ENCODE peak calls at places on chromosomes 13 and 19, in nine cellular contexts. K, M, P, G, V, J, B, A and Z are unnamed samples.

GRCh38 chr19:50705422-50706019 is 14.1 kb downstream of the SHANK1 start:
- DNase-seq in K (peak; percentile 61), M (peak; percentile 56), P (peak; percentile 87), G (peak; percentile 75), V (peak; percentile 88), J (peak; percentile 67), B (peak; percentile 19), A (peak; percentile 88), Z (peak; percentile 86)

GRCh38 chr19:19531951-19532805 is 3.5 kb downstream of the YJEFN3 start:
- DNase-seq in K (peak; percentile 88), M (no peak), P (peak; percentile 86), G (peak; percentile 88), V (peak; percentile 94), J (peak; percentile 76), B (peak; percentile 66), A (peak; percentile 86), Z (peak; percentile 81)

GRCh38 chr13:47803131-47803530 is 197.9 kb downstream of the SUCLA2 start:
- DNase-seq in K (no peak), M (no peak), P (no peak), G (no peak), V (no peak), J (no peak), B (no peak), A (no peak), Z (no peak)

GRCh38 chr19:19321143-19321577 is 531 bp downstream of the MAU2 start:
- DNase-seq in K (peak; percentile 41), M (no peak), P (peak; percentile 68), G (peak; percentile 71), V (peak; percentile 73), J (peak; percentile 44), B (peak; percentile 12), A (peak; percentile 58), Z (peak; percentile 29)

GRCh38 chr13:50410921-50411712 is 395.9 kb downstream of the KCNRG start:
- DNase-seq in K (peak; percentile 73), M (peak; percentile 69), P (no peak), G (no peak), V (no peak), J (no peak), B (no peak), A (peak; percentile 92), Z (peak; percentile 82)

GRCh38 chr13:111111376-111111937 is 3.7 kb upstream of the ARHGEF7 start:
- DNase-seq in K (no peak), M (no peak), P (no peak), G (no peak), V (no peak), J (no peak), B (no peak), A (no peak), Z (no peak)

GRCh38 chr13:76879211-76879875 is 6.9 kb downstream of the KCTD12 start:
- DNase-seq in K (peak; percentile 33), M (no peak), P (peak; percentile 34), G (no peak), V (no peak), J (no peak), B (peak; percentile 54), A (peak; percentile 94), Z (peak; percentile 65)

GRCh38 chr13:33289966-33290365 is 4.4 kb upstream of the STARD13 start:
- DNase-seq in K (no peak), M (no peak), P (no peak), G (no peak), V (no peak), J (no peak), B (no peak), A (no peak), Z (no peak)

GRCh38 chr13:47945738-47946137 is 55.3 kb downstream of the SUCLA2 start:
- DNase-seq in K (peak; percentile 26), M (no peak), P (no peak), G (no peak), V (no peak), J (no peak), B (no peak), A (peak; percentile 45), Z (no peak)

GRCh38 chr13:28805193-28805819 is 14.8 kb upstream of the MTUS2 start:
- DNase-seq in K (peak; percentile 26), M (no peak), P (peak; percentile 35), G (peak; percentile 52), V (peak; percentile 83), J (peak; percentile 35), B (peak; percentile 26), A (peak; percentile 25), Z (peak; percentile 41)

GRCh38 chr19:45901912-45902650 is at the start of gene MYPOP:
- DNase-seq in K (peak; percentile 57), M (no peak), P (peak; percentile 59), G (peak; percentile 66), V (peak; percentile 59), J (no peak), B (no peak), A (peak; percentile 40), Z (no peak)

GRCh38 chr13:42891591-42891990 is 100.5 kb downstream of the EPSTI1 start:
- DNase-seq in K (no peak), M (no peak), P (no peak), G (no peak), V (no peak), J (no peak), B (no peak), A (no peak), Z (no peak)

GRCh38 chr19:30090476-30090875 is 148.4 kb downstream of the URI1 start:
- DNase-seq in K (no peak), M (no peak), P (no peak), G (no peak), V (no peak), J (no peak), B (no peak), A (no peak), Z (no peak)

GRCh38 chr19:16945762-16946465 is 57.1 kb downstream of the F2RL3 start:
- DNase-seq in K (no peak), M (no peak), P (no peak), G (no peak), V (no peak), J (no peak), B (no peak), A (no peak), Z (no peak)
- H3K4me3 ChIP-seq in K (no peak overlapping the region), M (no peak overlapping the region), P (no peak overlapping the region), G (no peak overlapping the region), V (no peak overlapping the region), J (no peak overlapping the region), B (no peak overlapping the region), A (no peak overlapping the region), Z (no peak overlapping the region)

DNA sequence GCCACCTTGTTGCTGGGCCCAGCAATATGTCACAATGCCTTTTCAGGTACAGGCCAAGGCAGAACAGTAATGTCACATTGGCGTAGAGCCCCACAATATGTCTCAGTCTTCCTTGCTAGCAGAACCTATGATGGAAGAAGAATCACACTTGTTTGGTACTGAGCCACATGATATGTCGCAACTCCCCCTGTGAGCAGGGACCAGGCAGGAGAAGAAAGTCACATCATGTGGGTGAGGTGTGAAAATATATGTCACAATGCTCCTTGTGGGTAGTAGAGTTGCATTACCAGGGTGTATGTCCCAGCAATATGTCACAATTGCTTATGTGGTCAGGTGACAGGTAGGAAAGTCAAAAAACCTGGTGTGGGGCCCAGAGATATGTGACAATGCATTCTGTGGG is 7.1 kb upstream of the ZNF91 start:
- DNase-seq in K (no peak), M (no peak), P (no peak), G (no peak), V (no peak), J (no peak), B (no peak), A (no peak), Z (no peak)
- TF ChIP-seq EZH2phosphoT487 in K (no peak), M (no peak), P (no peak), G (no peak), V (no peak), J (no peak), B (no peak), A (no peak), Z (no peak)

GRCh38 chr13:20121154-20121515 is 39.7 kb downstream of the GJA3 start:
- DNase-seq in K (no peak), M (no peak), P (no peak), G (no peak), V (no peak), J (no peak), B (no peak), A (peak; percentile 27), Z (peak; percentile 50)

GRCh38 chr13:20114066-20114465 is 46.8 kb downstream of the GJA3 start:
- DNase-seq in K (no peak), M (no peak), P (no peak), G (no peak), V (no peak), J (no peak), B (no peak), A (no peak), Z (no peak)

GRCh38 chr13:20119960-20120359 is 40.9 kb downstream of the GJA3 start:
- DNase-seq in K (no peak), M (no peak), P (no peak), G (no peak), V (no peak), J (no peak), B (no peak), A (no peak), Z (no peak)

GRCh38 chr13:20116213-20116612 is 44.6 kb downstream of the GJA3 start:
- DNase-seq in K (no peak), M (no peak), P (no peak), G (no peak), V (peak; percentile 65), J (no peak), B (no peak), A (no peak), Z (no peak)

GRCh38 chr13:20118268-20119140 is 42.3 kb downstream of the GJA3 start:
- DNase-seq in K (peak; percentile 84), M (no peak), P (peak; percentile 71), G (peak; percentile 63), V (peak; percentile 72), J (no peak), B (no peak), A (peak; percentile 75), Z (peak; percentile 26)
- H2AFZ ChIP-seq in K (peak overlapping the region; percentile 87), M (peak overlapping the region; percentile 32), P (peak overlapping the region; percentile 65), G (peak overlapping the region; percentile 80), V (peak overlapping the region; percentile 97), J (peak overlapping the region; percentile 67), B (peak overlapping the region; percentile 80), A (peak overlapping the region; percentile 95), Z (peak overlapping the region; percentile 99)

GRCh38 chr13:82118589-82118988 is 1763.7 kb downstream of the SLITRK1 start:
- DNase-seq in K (no peak), M (no peak), P (no peak), G (no peak), V (no peak), J (no peak), B (no peak), A (no peak), Z (no peak)

GRCh38 chr13:82115391-82115790 is 1766.9 kb downstream of the SLITRK1 start:
- DNase-seq in K (no peak), M (no peak), P (no peak), G (no peak), V (no peak), J (no peak), B (no peak), A (no peak), Z (no peak)

DNA sequence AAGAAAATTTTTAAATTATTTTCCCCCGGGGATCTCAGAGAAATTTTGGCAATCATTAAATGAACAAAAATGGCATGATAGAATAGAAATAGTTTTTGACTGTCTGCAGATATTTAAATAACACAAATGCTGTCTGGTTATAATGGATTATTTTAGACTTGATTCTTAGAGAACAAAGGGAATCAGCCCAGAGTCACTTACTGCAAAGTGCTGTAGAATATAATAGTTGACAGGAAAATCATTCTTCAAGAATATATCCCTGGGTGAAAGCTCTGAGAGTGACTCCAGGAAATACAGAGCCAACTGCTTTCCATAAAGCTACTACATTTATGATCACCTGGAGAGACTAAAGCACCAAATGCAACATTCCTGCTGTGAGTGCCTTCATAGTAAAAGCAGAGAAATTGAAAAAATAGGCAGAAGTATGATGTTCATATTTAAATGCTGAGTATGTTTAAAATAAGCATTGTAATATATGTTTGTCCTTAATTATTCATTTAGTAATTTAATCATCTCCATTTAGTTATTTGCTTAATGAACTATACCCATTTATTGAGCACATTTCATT is 1765.8 kb downstream of the SLITRK1 start:
- DNase-seq in K (no peak), M (no peak), P (no peak), G (no peak), V (no peak), J (no peak), B (no peak), A (no peak), Z (no peak)
- H3K4me3 ChIP-seq in K (no peak overlapping the region), M (no peak overlapping the region), P (no peak overlapping the region), G (no peak overlapping the region), V (no peak overlapping the region), J (no peak overlapping the region), B (no peak overlapping the region), A (no peak overlapping the region), Z (no peak overlapping the region)